ENCODE peak calls at places on chromosome 9, in nine cellular contexts. K, O, G, B, Q, U, M, D and H are unnamed samples.

GRCh38 chr9:27861887-27862286 is 288.6 kb upstream of the C9orf72 start:
- DNase-seq in K (no peak), O (no peak), G (peak), B (no peak), Q (no peak), U (no peak), M (no peak), D (no peak), H (no peak)

GRCh38 chr9:90801507-90802289 is at the start of gene SYK:
- DNase-seq in K (no peak), O (peak), G (peak), B (peak), Q (peak), U (peak), M (peak), D (no peak), H (no peak)

GRCh38 chr9:4739587-4740372 is 1.2 kb downstream of the AK3 start:
- DNase-seq in K (no peak), O (no peak), G (peak), B (no peak), Q (no peak), U (no peak), M (no peak), D (no peak), H (no peak)

GRCh38 chr9:80061940-80062339 is 490.2 kb downstream of the TLE4 start:
- DNase-seq in K (no peak), O (no peak), G (peak), B (no peak), Q (no peak), U (no peak), M (no peak), D (peak), H (no peak)

GRCh38 chr9:121840838-121841760 is 189.7 kb downstream of the DAB2IP start:
- DNase-seq in K (no peak), O (peak), G (no peak), B (no peak), Q (no peak), U (no peak), M (no peak), D (no peak), H (no peak)

GRCh38 chr9:82127993-82128710 is 139.6 kb downstream of the SPATA31D1 start:
- DNase-seq in K (no peak), O (no peak), G (no peak), B (peak), Q (no peak), U (peak), M (peak), D (no peak), H (no peak)

GRCh38 chr9:4793412-4794005 is 765 bp downstream of the RCL1 start:
- DNase-seq in K (no peak), O (no peak), G (no peak), B (peak), Q (no peak), U (no peak), M (no peak), D (no peak), H (no peak)

GRCh38 chr9:71910602-71911060 is 362 bp downstream of the ABHD17B start:
- DNase-seq in K (no peak), O (no peak), G (no peak), B (peak), Q (peak), U (no peak), M (no peak), D (no peak), H (no peak)

GRCh38 chr9:108241384-108241783 is 614.4 kb downstream of the ACTL7B start:
- DNase-seq in K (no peak), O (no peak), G (no peak), B (no peak), Q (no peak), U (no peak), M (no peak), D (no peak), H (no peak)

GRCh38 chr9:135196474-135196873 is 109.0 kb downstream of the OLFM1 start:
- DNase-seq in K (no peak), O (no peak), G (no peak), B (no peak), Q (no peak), U (no peak), M (no peak), D (no peak), H (no peak)

GRCh38 chr9:115594551-115594950 is 476.6 kb upstream of the TNC start:
- DNase-seq in K (no peak), O (no peak), G (no peak), B (no peak), Q (no peak), U (no peak), M (no peak), D (no peak), H (no peak)

GRCh38 chr9:95225016-95225745 is 92.3 kb downstream of the FANCC start:
- DNase-seq in K (no peak), O (no peak), G (no peak), B (no peak), Q (no peak), U (no peak), M (no peak), D (no peak), H (no peak)

GRCh38 chr9:764105-764524 is 77.4 kb upstream of the DMRT1 start:
- DNase-seq in K (no peak), O (peak), G (peak), B (no peak), Q (peak), U (peak), M (no peak), D (peak), H (no peak)

GRCh38 chr9:126915281-126915816 is 767 bp downstream of the RALGPS1 start:
- DNase-seq in K (peak), O (peak), G (no peak), B (peak), Q (peak), U (peak), M (peak), D (no peak), H (peak)

GRCh38 chr9:76537150-76537646 is 78.2 kb downstream of the GCNT1 start:
- DNase-seq in K (no peak), O (no peak), G (no peak), B (no peak), Q (no peak), U (no peak), M (no peak), D (no peak), H (no peak)

GRCh38 chr9:95836072-95836471 is 39.4 kb upstream of the ERCC6L2 start:
- DNase-seq in K (no peak), O (no peak), G (no peak), B (no peak), Q (no peak), U (no peak), M (no peak), D (no peak), H (no peak)

GRCh38 chr9:27353405-27354229 is 56.7 kb upstream of the EQTN start:
- DNase-seq in K (no peak), O (no peak), G (no peak), B (peak), Q (no peak), U (peak), M (peak), D (no peak), H (no peak)

GRCh38 chr9:21096172-21096900 is 18.6 kb upstream of the IFNB1 start:
- DNase-seq in K (no peak), O (no peak), G (peak), B (no peak), Q (peak), U (peak), M (no peak), D (peak), H (peak)

GRCh38 chr9:86660146-86660545 is 287.2 kb downstream of the GAS1 start:
- DNase-seq in K (no peak), O (no peak), G (no peak), B (no peak), Q (no peak), U (no peak), M (no peak), D (peak), H (no peak)

GRCh38 chr9:109469646-109470358 is 28.3 kb downstream of the PTPN3 start:
- DNase-seq in K (no peak), O (peak), G (peak), B (peak), Q (peak), U (peak), M (peak), D (peak), H (no peak)

GRCh38 chr9:12716823-12717222 is 23.6 kb downstream of the TYRP1 start:
- DNase-seq in K (no peak), O (no peak), G (no peak), B (peak), Q (no peak), U (peak), M (no peak), D (no peak), H (no peak)

GRCh38 chr9:112041536-112042243 is 133.4 kb downstream of the SUSD1 start:
- DNase-seq in K (no peak), O (no peak), G (peak), B (no peak), Q (peak), U (no peak), M (no peak), D (peak), H (no peak)

GRCh38 chr9:130843049-130843908 is 8.2 kb downstream of the ABL1 start:
- DNase-seq in K (no peak), O (no peak), G (no peak), B (no peak), Q (no peak), U (no peak), M (no peak), D (no peak), H (no peak)

GRCh38 chr9:114339130-114339908 is 9.7 kb downstream of the ORM2 start:
- DNase-seq in K (peak), O (no peak), G (no peak), B (peak), Q (peak), U (peak), M (peak), D (peak), H (peak)

GRCh38 chr9:100474950-100475276 is 2.0 kb downstream of the TMEFF1 start:
- DNase-seq in K (no peak), O (no peak), G (no peak), B (no peak), Q (no peak), U (no peak), M (no peak), D (no peak), H (no peak)

GRCh38 chr9:38284039-38284767 is 108.3 kb upstream of the ALDH1B1 start:
- DNase-seq in K (no peak), O (no peak), G (no peak), B (no peak), Q (no peak), U (no peak), M (no peak), D (no peak), H (no peak)

GRCh38 chr9:111187376-111187775 is 142.6 kb downstream of the OR2K2 start:
- DNase-seq in K (no peak), O (no peak), G (no peak), B (no peak), Q (no peak), U (no peak), M (no peak), D (no peak), H (no peak)

GRCh38 chr9:134960701-134961181 is 43.0 kb upstream of the FCN1 start:
- DNase-seq in K (no peak), O (no peak), G (no peak), B (no peak), Q (no peak), U (no peak), M (peak), D (no peak), H (no peak)

GRCh38 chr9:127960410-127961165 is 20.2 kb downstream of the EEIG1 start:
- DNase-seq in K (no peak), O (no peak), G (no peak), B (peak), Q (no peak), U (no peak), M (no peak), D (no peak), H (no peak)

GRCh38 chr9:106929471-106930198 is 66.7 kb downstream of the ZNF462 start:
- DNase-seq in K (no peak), O (no peak), G (no peak), B (no peak), Q (no peak), U (no peak), M (no peak), D (no peak), H (no peak)

GRCh38 chr9:136679431-136679941 is 7.8 kb downstream of the AGPAT2 start:
- DNase-seq in K (no peak), O (no peak), G (no peak), B (no peak), Q (no peak), U (no peak), M (no peak), D (no peak), H (no peak)

GRCh38 chr9:89961616-89962341 is 357.0 kb downstream of the GADD45G start:
- DNase-seq in K (no peak), O (no peak), G (no peak), B (no peak), Q (no peak), U (no peak), M (no peak), D (no peak), H (peak)

GRCh38 chr9:112361602-112362001 is 18.3 kb upstream of the HSDL2 start:
- DNase-seq in K (no peak), O (no peak), G (peak), B (peak), Q (peak), U (peak), M (no peak), D (peak), H (no peak)